ENCODE peak calls at places on chromosomes 16 and 17, in seven cellular contexts. S is Panc1; O is esophagus squamous epithelium; L is H9; R is uterus; G is naive thymus-derived CD4-positive, alpha-beta T cell; D is colonic mucosa. K is an unnamed sample.
A peak's percentile ranks its signal among the peaks of the same experiment; 100 is the strongest.

GRCh38 chr17:47102914-47103313 is 86.2 kb downstream of the CDC27 start:
- DNase-seq in D (no peak), G (no peak), R (no peak), S (no peak), O (no peak), L (no peak), K (no peak)

GRCh38 chr16:649646-650045 is 481 bp downstream of the WDR90 start:
- DNase-seq in R (no peak), O (no peak), G (no peak), S (no peak), L (no peak), D (no peak), K (no peak)

GRCh38 chr17:47978324-47978723 is 7.4 kb downstream of the CDK5RAP3 start:
- DNase-seq in D (no peak), O (no peak), S (no peak), L (peak; percentile 87), R (peak; percentile 36), G (no peak), K (no peak)

GRCh38 chr17:15398736-15399331 is 57.4 kb upstream of the TEKT3 start:
- DNase-seq in L (peak; percentile 21), G (no peak), D (no peak), R (no peak), O (no peak), S (no peak), K (no peak)

GRCh38 chr17:79944821-79945391 is 90.8 kb downstream of the TBC1D16 start:
- DNase-seq in S (no peak), R (no peak), L (peak; percentile 35), G (no peak), D (peak; percentile 16), O (no peak), K (no peak)

GRCh38 chr16:82703156-82703555 is 76.4 kb downstream of the CDH13 start:
- DNase-seq in R (no peak), O (no peak), D (no peak), S (no peak), G (no peak), L (no peak), K (no peak)

GRCh38 chr17:40326832-40327199 is 17.8 kb downstream of the RARA start:
- DNase-seq in D (peak; percentile 70), R (peak; percentile 31), O (no peak), S (no peak), L (no peak), G (no peak), K (no peak)

GRCh38 chr17:75129576-75129975 is 2.0 kb downstream of the NT5C start:
- DNase-seq in L (no peak), D (no peak), R (no peak), G (no peak), S (no peak), O (no peak), K (no peak)

GRCh38 chr17:9645858-9646555 is 690 bp downstream of the USP43 start:
- DNase-seq in S (no peak), G (no peak), O (no peak), L (peak; percentile 77), D (peak; percentile 80), R (no peak), K (peak; percentile 65)

GRCh38 chr17:47239663-47240374 is 13.8 kb upstream of the ITGB3 start:
- DNase-seq in D (peak; percentile 65), L (no peak), S (peak; percentile 87), G (no peak), R (peak; percentile 80), O (no peak), K (peak; percentile 62)

GRCh38 chr17:51355314-51356083 is 95.2 kb downstream of the UTP18 start:
- DNase-seq in S (no peak), D (no peak), G (no peak), O (no peak), L (no peak), R (no peak), K (no peak)
- H3K27ac ChIP-seq in S (no peak overlapping the region), D (no peak overlapping the region), G (no peak overlapping the region), O (no peak overlapping the region), L (no peak overlapping the region), R (no peak overlapping the region), K (no peak overlapping the region)

GRCh38 chr17:58268326-58268725 is 12.4 kb downstream of the MPO start:
- DNase-seq in R (no peak), G (no peak), D (no peak), L (no peak), O (no peak), S (no peak), K (no peak)

GRCh38 chr17:58269557-58270291 is 11.0 kb downstream of the MPO start:
- DNase-seq in R (no peak), S (no peak), D (no peak), G (no peak), O (no peak), L (no peak), K (no peak)

GRCh38 chr17:58270476-58271290 is 10.1 kb downstream of the MPO start:
- DNase-seq in S (no peak), G (no peak), D (no peak), O (no peak), L (peak; percentile 67), R (no peak), K (no peak)

GRCh38 chr17:58267347-58268324 is 13.1 kb downstream of the MPO start:
- DNase-seq in O (no peak), G (no peak), S (no peak), D (no peak), L (no peak), R (no peak), K (no peak)

GRCh38 chr17:58268774-58269556 is 11.8 kb downstream of the MPO start:
- DNase-seq in G (no peak), R (no peak), L (no peak), S (no peak), O (no peak), D (no peak), K (no peak)
- H3K27me3 ChIP-seq in G (peaks cover 9% of the 10 kb centered on the region), R (no peaks in the 10 kb centered on the region), L (no peaks in the 10 kb centered on the region), S (no peaks in the 10 kb centered on the region), O (peaks cover 41% of the 10 kb centered on the region), D (no peaks in the 10 kb centered on the region), K (no peaks in the 10 kb centered on the region)

DNA sequence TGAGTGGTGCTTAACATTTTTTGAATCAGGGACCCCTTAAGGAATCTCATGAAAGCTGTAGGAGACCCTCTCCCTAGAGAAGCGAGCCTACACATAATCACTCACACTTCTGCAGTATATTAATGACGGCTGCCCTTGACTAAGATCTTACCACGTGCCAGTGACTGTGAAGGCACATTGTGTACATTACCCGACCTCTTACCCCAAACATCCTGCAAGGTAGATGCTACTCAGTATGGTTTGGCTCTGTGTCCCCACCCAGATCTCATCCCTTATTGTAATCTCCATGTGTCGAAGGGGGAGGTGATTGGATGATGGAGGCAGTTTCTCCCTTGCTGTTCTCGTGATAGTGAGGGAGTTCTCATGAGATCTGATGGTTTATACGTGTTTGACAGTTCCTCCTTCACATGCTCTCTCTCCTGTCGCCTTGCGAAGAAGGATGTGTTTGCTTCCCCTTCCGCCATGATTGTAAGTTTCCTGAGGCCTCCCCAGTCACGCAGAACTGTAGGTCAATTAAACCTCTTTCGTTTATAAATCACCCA is 54.2 kb downstream of the RTN4RL1 start:
- DNase-seq in R (no peak), G (no peak), D (no peak), L (no peak), O (no peak), S (no peak), K (no peak)
- H3K4me1 ChIP-seq in R (no peaks in the 10 kb centered on the region), G (no peaks in the 10 kb centered on the region), D (no peaks in the 10 kb centered on the region), L (no peaks in the 10 kb centered on the region), O (peaks cover 5% of the 10 kb centered on the region), S (no peaks in the 10 kb centered on the region), K (peaks cover 4% of the 10 kb centered on the region)

DNA sequence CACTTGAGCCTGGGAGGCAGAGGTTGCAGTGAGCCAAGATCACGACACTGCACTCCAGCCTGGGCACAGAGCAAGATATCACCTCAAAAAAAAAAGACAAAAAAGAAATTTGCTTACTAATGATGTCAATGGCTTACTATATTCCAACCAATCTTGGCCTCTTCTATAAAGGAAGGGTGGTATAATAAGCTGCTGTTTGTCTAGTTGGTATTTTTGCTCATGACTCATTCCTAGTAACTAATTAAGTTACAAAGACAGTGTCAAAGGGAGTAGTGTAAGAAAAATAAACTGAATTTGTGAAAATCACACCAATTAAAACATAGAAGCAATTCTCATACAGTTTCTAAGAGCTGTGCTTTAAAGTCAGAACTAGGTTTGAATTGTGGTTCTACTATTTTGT is 82.5 kb downstream of the NLK start:
- DNase-seq in S (no peak), D (no peak), R (no peak), O (no peak), L (no peak), G (no peak), K (no peak)
- H3K27ac ChIP-seq in S (no peak overlapping the region), D (no peak overlapping the region), R (no peak overlapping the region), O (no peak overlapping the region), L (no peak overlapping the region), G (no peak overlapping the region), K (no peak overlapping the region)

GRCh38 chr16:73034374-73034773 is 13.6 kb downstream of the ZFHX3 start:
- DNase-seq in O (no peak), S (no peak), R (no peak), G (no peak), D (no peak), L (no peak), K (no peak)
- H3K27me3 ChIP-seq in O (no peaks in the 10 kb centered on the region), S (no peaks in the 10 kb centered on the region), R (no peaks in the 10 kb centered on the region), G (no peaks in the 10 kb centered on the region), D (no peaks in the 10 kb centered on the region), L (peaks cover 74% of the 10 kb centered on the region), K (no peaks in the 10 kb centered on the region)

DNA sequence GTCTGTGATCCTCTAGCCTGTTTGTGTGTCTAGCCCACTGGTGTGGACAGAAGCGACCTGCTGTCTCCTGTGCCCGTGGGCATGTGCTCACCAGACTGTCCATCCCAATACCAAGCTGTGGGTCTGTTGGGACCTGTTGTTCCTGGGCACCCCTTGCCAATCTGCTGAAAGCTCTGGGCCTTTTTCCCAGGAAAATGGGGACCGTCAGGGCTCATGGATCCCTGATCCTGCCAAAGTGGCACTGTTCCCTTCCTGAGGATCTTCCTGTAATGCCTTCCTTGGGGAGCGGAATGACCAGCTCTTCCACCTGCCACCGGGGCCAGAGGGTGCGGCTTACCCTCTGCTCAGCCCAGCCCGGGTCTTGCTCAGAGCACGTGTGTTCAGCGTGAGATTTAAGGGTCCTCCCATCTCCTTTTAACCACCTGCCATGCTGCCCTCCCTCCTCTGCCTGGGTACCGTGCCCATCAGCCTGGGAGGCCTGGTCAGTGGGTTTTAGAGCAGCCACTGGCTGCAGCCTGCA is 59.3 kb downstream of the BAIAP2 start:
- DNase-seq in O (no peak), S (no peak), D (no peak), L (no peak), G (no peak), R (no peak), K (no peak)
- H3K4me1 ChIP-seq in O (peaks cover 86% of the 10 kb centered on the region), S (peaks cover 68% of the 10 kb centered on the region), D (peaks cover 18% of the 10 kb centered on the region), L (no peaks in the 10 kb centered on the region), G (peaks cover 43% of the 10 kb centered on the region), R (peaks cover 20% of the 10 kb centered on the region), K (peaks cover 25% of the 10 kb centered on the region)

DNA sequence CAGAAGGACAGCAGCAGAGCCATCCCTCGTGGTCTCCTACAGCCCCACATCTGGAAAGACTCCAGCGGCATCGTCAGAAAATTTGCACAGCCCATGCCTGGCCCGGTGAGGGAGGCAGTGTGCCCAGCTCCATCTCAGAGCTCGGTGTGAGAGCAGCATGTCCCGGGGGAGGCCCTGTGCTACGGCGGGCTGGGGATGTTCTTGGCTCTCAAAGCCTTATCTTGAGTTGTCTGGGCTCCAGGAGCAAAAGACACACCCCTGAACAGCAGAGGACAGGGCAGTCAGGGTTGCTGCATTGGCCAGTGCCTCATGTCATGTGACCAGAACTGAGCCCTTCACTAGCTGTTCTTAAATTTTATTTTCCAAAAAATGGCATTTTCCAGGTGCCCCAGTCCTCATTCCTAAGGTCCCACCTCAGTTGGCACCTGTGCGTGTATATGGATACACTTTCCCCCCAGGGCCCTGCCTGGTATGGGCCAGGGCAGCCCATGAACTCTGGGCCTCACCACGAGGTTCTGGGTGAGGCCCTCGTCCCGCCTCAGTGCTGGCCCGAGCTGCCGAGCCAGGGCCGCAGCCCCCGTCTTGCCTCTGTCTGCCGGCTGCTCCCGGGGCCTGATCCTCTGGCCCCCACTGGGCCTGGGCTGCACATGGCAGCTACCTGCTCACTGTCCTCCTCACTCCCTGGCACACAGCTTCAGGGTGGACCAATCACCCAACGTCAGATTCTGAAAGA is 3.0 kb downstream of the NUDT16L1 start:
- DNase-seq in L (no peak), R (peak; percentile 65), O (no peak), S (no peak), D (peak; percentile 32), G (no peak), K (no peak)
- H3K27ac ChIP-seq in L (no peak overlapping the region), R (peak overlapping the region; percentile 69), O (no peak overlapping the region), S (peak overlapping the region; percentile 44), D (no peak overlapping the region), G (no peak overlapping the region), K (no peak overlapping the region)

K was measured in lung.